ENCODE peak calls at places on chromosomes 7 and 10, in seven cellular contexts. I is Caki2; Y is MV-4-11; W is neural crest cell; N is activated CD4-positive, CD25-positive, alpha-beta regulatory T cell; D is GM12891; H is heart right ventricle. A is an unnamed sample.

GRCh38 chr10:70348228-70348850 is 34.1 kb downstream of the LRRC20 start:
- DNase-seq in W (no peak), I (no peak), Y (peak), D (no peak), N (no peak), H (peak), A (peak)

GRCh38 chr7:54764861-54765260 is 5.8 kb upstream of the SEC61G start:
- DNase-seq in I (no peak), N (no peak), H (no peak), D (no peak), Y (no peak), W (no peak), A (no peak)

GRCh38 chr7:82164813-82165212 is 278.8 kb downstream of the CACNA2D1 start:
- DNase-seq in I (no peak), N (no peak), H (no peak), Y (no peak), W (no peak), D (no peak), A (peak)

GRCh38 chr7:76428868-76429805 is 4.4 kb downstream of the ZP3 start:
- DNase-seq in Y (peak), I (no peak), W (no peak), H (no peak), D (no peak), N (no peak), A (no peak)

GRCh38 chr7:27547401-27547800 is 115.3 kb downstream of the HIBADH start:
- DNase-seq in W (no peak), D (no peak), Y (no peak), N (no peak), H (no peak), I (peak), A (no peak)

GRCh38 chr10:86391236-86391840 is 24.7 kb upstream of the GRID1 start:
- DNase-seq in I (no peak), W (no peak), N (no peak), D (no peak), H (no peak), Y (no peak), A (no peak)

GRCh38 chr7:93902777-93903423 is 3.5 kb upstream of the GNGT1 start:
- DNase-seq in W (no peak), N (no peak), I (no peak), Y (peak), H (no peak), D (no peak), A (no peak)

GRCh38 chr7:22551768-22552513 is 52.0 kb upstream of the STEAP1B start:
- DNase-seq in H (no peak), Y (no peak), I (no peak), W (no peak), D (peak), N (no peak), A (no peak)

GRCh38 chr7:45690762-45691150 is 116.6 kb downstream of the ADCY1 start:
- DNase-seq in Y (no peak), D (no peak), I (no peak), N (no peak), H (no peak), W (no peak), A (no peak)

GRCh38 chr7:36276428-36277246 is 113.0 kb upstream of the ANLN start:
- DNase-seq in H (no peak), D (no peak), I (no peak), W (no peak), Y (no peak), N (no peak), A (no peak)

A was measured in retina.